ENCODE peak calls at places on chromosomes 13 and 19, in eight cellular contexts. One of them, this sample, is unnamed.

GRCh38 chr13:80074143-80074752 is 266.7 kb downstream of the SPRY2 start:
- DNase-seq in breast epithelium: no peak
- DNase-seq in transverse colon: no peak
- DNase-seq in HCT116: no peak
- DNase-seq in suprapubic skin: no peak
- DNase-seq in prostate gland: no peak
- DNase-seq in GM12878: no peak
- DNase-seq in sigmoid colon: no peak
- DNase-seq in this sample: no peak

GRCh38 chr19:52007436-52007804 is 591 bp downstream of the ZNF615 start:
- DNase-seq in breast epithelium: no peak
- DNase-seq in transverse colon: no peak
- DNase-seq in HCT116: no peak
- DNase-seq in suprapubic skin: no peak
- DNase-seq in prostate gland: no peak
- DNase-seq in GM12878: no peak
- DNase-seq in sigmoid colon: no peak
- DNase-seq in this sample: no peak

GRCh38 chr13:60397693-60398437 is 845 bp downstream of the TDRD3 start:
- DNase-seq in breast epithelium: peak
- DNase-seq in transverse colon: peak
- DNase-seq in HCT116: no peak
- DNase-seq in suprapubic skin: peak
- DNase-seq in prostate gland: peak
- DNase-seq in GM12878: no peak
- DNase-seq in sigmoid colon: peak
- DNase-seq in this sample: no peak

GRCh38 chr13:24931450-24932217 is 164.3 kb upstream of the PABPC3 start:
- DNase-seq in breast epithelium: no peak
- DNase-seq in transverse colon: no peak
- DNase-seq in HCT116: no peak
- DNase-seq in suprapubic skin: no peak
- DNase-seq in prostate gland: no peak
- DNase-seq in GM12878: no peak
- DNase-seq in sigmoid colon: no peak
- DNase-seq in this sample: no peak

GRCh38 chr13:55214851-55215345 is 1925.8 kb upstream of the PRR20A start:
- DNase-seq in breast epithelium: no peak
- DNase-seq in transverse colon: no peak
- DNase-seq in HCT116: no peak
- DNase-seq in suprapubic skin: no peak
- DNase-seq in prostate gland: no peak
- DNase-seq in GM12878: no peak
- DNase-seq in sigmoid colon: no peak
- DNase-seq in this sample: no peak

GRCh38 chr13:113785051-113786010 is 26.3 kb downstream of the TMEM255B start:
- DNase-seq in breast epithelium: no peak
- DNase-seq in transverse colon: no peak
- DNase-seq in HCT116: peak
- DNase-seq in suprapubic skin: no peak
- DNase-seq in prostate gland: no peak
- DNase-seq in GM12878: no peak
- DNase-seq in sigmoid colon: no peak
- DNase-seq in this sample: no peak

GRCh38 chr13:77565635-77566034 is 30.1 kb downstream of the SCEL start:
- DNase-seq in breast epithelium: no peak
- DNase-seq in transverse colon: no peak
- DNase-seq in HCT116: peak
- DNase-seq in suprapubic skin: no peak
- DNase-seq in prostate gland: no peak
- DNase-seq in GM12878: no peak
- DNase-seq in sigmoid colon: no peak
- DNase-seq in this sample: no peak

GRCh38 chr13:73578251-73578875 is 519.6 kb downstream of the KLF5 start:
- DNase-seq in breast epithelium: no peak
- DNase-seq in transverse colon: no peak
- DNase-seq in HCT116: no peak
- DNase-seq in suprapubic skin: no peak
- DNase-seq in prostate gland: no peak
- DNase-seq in GM12878: no peak
- DNase-seq in sigmoid colon: no peak
- DNase-seq in this sample: no peak

GRCh38 chr13:24270639-24271131 is 38.7 kb upstream of the C1QTNF9 start:
- DNase-seq in breast epithelium: no peak
- DNase-seq in transverse colon: peak
- DNase-seq in HCT116: no peak
- DNase-seq in suprapubic skin: no peak
- DNase-seq in prostate gland: no peak
- DNase-seq in GM12878: peak
- DNase-seq in sigmoid colon: peak
- DNase-seq in this sample: no peak

GRCh38 chr19:51702103-51702753 is 9.1 kb downstream of the SPACA6 start:
- DNase-seq in breast epithelium: peak
- DNase-seq in transverse colon: peak
- DNase-seq in HCT116: no peak
- DNase-seq in suprapubic skin: peak
- DNase-seq in prostate gland: peak
- DNase-seq in GM12878: no peak
- DNase-seq in sigmoid colon: peak
- DNase-seq in this sample: no peak

GRCh38 chr13:104586010-104586746 is 1520.0 kb upstream of the SLC10A2 start:
- DNase-seq in breast epithelium: no peak
- DNase-seq in transverse colon: peak
- DNase-seq in HCT116: peak
- DNase-seq in suprapubic skin: no peak
- DNase-seq in prostate gland: no peak
- DNase-seq in GM12878: no peak
- DNase-seq in sigmoid colon: no peak
- DNase-seq in this sample: no peak

GRCh38 chr13:109182777-109183465 is 553.5 kb downstream of the MYO16 start:
- DNase-seq in breast epithelium: peak
- DNase-seq in transverse colon: no peak
- DNase-seq in HCT116: no peak
- DNase-seq in suprapubic skin: no peak
- DNase-seq in prostate gland: no peak
- DNase-seq in GM12878: no peak
- DNase-seq in sigmoid colon: no peak
- DNase-seq in this sample: no peak

GRCh38 chr19:43755256-43755801 is 567 bp upstream of the SMG9 start:
- DNase-seq in breast epithelium: peak
- DNase-seq in transverse colon: peak
- DNase-seq in HCT116: no peak
- DNase-seq in suprapubic skin: peak
- DNase-seq in prostate gland: peak
- DNase-seq in GM12878: no peak
- DNase-seq in sigmoid colon: peak
- DNase-seq in this sample: no peak

GRCh38 chr19:46932346-46932745 is 71.5 kb downstream of the ARHGAP35 start:
- DNase-seq in breast epithelium: no peak
- DNase-seq in transverse colon: no peak
- DNase-seq in HCT116: no peak
- DNase-seq in suprapubic skin: no peak
- DNase-seq in prostate gland: no peak
- DNase-seq in GM12878: no peak
- DNase-seq in sigmoid colon: no peak
- DNase-seq in this sample: no peak

GRCh38 chr13:84843368-84843767 is 955.9 kb downstream of the SLITRK6 start:
- DNase-seq in breast epithelium: no peak
- DNase-seq in transverse colon: no peak
- DNase-seq in HCT116: no peak
- DNase-seq in suprapubic skin: no peak
- DNase-seq in prostate gland: no peak
- DNase-seq in GM12878: no peak
- DNase-seq in sigmoid colon: no peak
- DNase-seq in this sample: no peak

GRCh38 chr19:33348301-33349010 is 25.1 kb upstream of the CEBPG start:
- DNase-seq in breast epithelium: no peak
- DNase-seq in transverse colon: no peak
- DNase-seq in HCT116: no peak
- DNase-seq in suprapubic skin: no peak
- DNase-seq in prostate gland: no peak
- DNase-seq in GM12878: no peak
- DNase-seq in sigmoid colon: no peak
- DNase-seq in this sample: no peak

GRCh38 chr19:6412111-6412999 is 12.3 kb downstream of the KHSRP start:
- DNase-seq in breast epithelium: no peak
- DNase-seq in transverse colon: peak
- DNase-seq in HCT116: peak
- DNase-seq in suprapubic skin: no peak
- DNase-seq in prostate gland: peak
- DNase-seq in GM12878: no peak
- DNase-seq in sigmoid colon: peak
- DNase-seq in this sample: no peak
- TF ChIP-seq POLR2A in breast epithelium: no peak
- TF ChIP-seq POLR2A in transverse colon: no peak
- TF ChIP-seq POLR2A in HCT116: no peak
- TF ChIP-seq POLR2A in suprapubic skin: no peak
- TF ChIP-seq POLR2A in prostate gland: no peak
- TF ChIP-seq POLR2A in GM12878: peak
- TF ChIP-seq POLR2A in sigmoid colon: no peak
- TF ChIP-seq POLR2A in this sample: peak

GRCh38 chr13:21077360-21078353 is 16.3 kb upstream of the LATS2 start:
- DNase-seq in breast epithelium: no peak
- DNase-seq in transverse colon: no peak
- DNase-seq in HCT116: no peak
- DNase-seq in suprapubic skin: no peak
- DNase-seq in prostate gland: no peak
- DNase-seq in GM12878: no peak
- DNase-seq in sigmoid colon: no peak
- DNase-seq in this sample: no peak

GRCh38 chr13:21078501-21078900 is 17.1 kb upstream of the LATS2 start:
- DNase-seq in breast epithelium: no peak
- DNase-seq in transverse colon: no peak
- DNase-seq in HCT116: no peak
- DNase-seq in suprapubic skin: no peak
- DNase-seq in prostate gland: no peak
- DNase-seq in GM12878: no peak
- DNase-seq in sigmoid colon: no peak
- DNase-seq in this sample: no peak

GRCh38 chr13:21079206-21079605 is 17.8 kb upstream of the LATS2 start:
- DNase-seq in breast epithelium: no peak
- DNase-seq in transverse colon: no peak
- DNase-seq in HCT116: no peak
- DNase-seq in suprapubic skin: no peak
- DNase-seq in prostate gland: no peak
- DNase-seq in GM12878: no peak
- DNase-seq in sigmoid colon: no peak
- DNase-seq in this sample: no peak

GRCh38 chr13:21081926-21082325 is 20.5 kb upstream of the LATS2 start:
- DNase-seq in breast epithelium: no peak
- DNase-seq in transverse colon: no peak
- DNase-seq in HCT116: no peak
- DNase-seq in suprapubic skin: no peak
- DNase-seq in prostate gland: no peak
- DNase-seq in GM12878: no peak
- DNase-seq in sigmoid colon: no peak
- DNase-seq in this sample: no peak

GRCh38 chr13:21079761-21080730 is 18.7 kb upstream of the LATS2 start:
- DNase-seq in breast epithelium: no peak
- DNase-seq in transverse colon: no peak
- DNase-seq in HCT116: no peak
- DNase-seq in suprapubic skin: no peak
- DNase-seq in prostate gland: no peak
- DNase-seq in GM12878: no peak
- DNase-seq in sigmoid colon: no peak
- DNase-seq in this sample: no peak
- TF ChIP-seq POLR2AphosphoS5 in breast epithelium: no peak
- TF ChIP-seq POLR2AphosphoS5 in transverse colon: no peak
- TF ChIP-seq POLR2AphosphoS5 in HCT116: no peak
- TF ChIP-seq POLR2AphosphoS5 in suprapubic skin: no peak
- TF ChIP-seq POLR2AphosphoS5 in prostate gland: no peak
- TF ChIP-seq POLR2AphosphoS5 in GM12878: no peak
- TF ChIP-seq POLR2AphosphoS5 in sigmoid colon: no peak
- TF ChIP-seq POLR2AphosphoS5 in this sample: no peak

GRCh38 chr19:31099470-31100190 is 249.6 kb downstream of the TSHZ3 start:
- DNase-seq in breast epithelium: no peak
- DNase-seq in transverse colon: no peak
- DNase-seq in HCT116: no peak
- DNase-seq in suprapubic skin: no peak
- DNase-seq in prostate gland: no peak
- DNase-seq in GM12878: no peak
- DNase-seq in sigmoid colon: no peak
- DNase-seq in this sample: no peak

GRCh38 chr19:31104451-31104850 is 244.8 kb downstream of the TSHZ3 start:
- DNase-seq in breast epithelium: no peak
- DNase-seq in transverse colon: no peak
- DNase-seq in HCT116: no peak
- DNase-seq in suprapubic skin: no peak
- DNase-seq in prostate gland: no peak
- DNase-seq in GM12878: no peak
- DNase-seq in sigmoid colon: no peak
- DNase-seq in this sample: no peak

GRCh38 chr19:31100945-31101344 is 248.3 kb downstream of the TSHZ3 start:
- DNase-seq in breast epithelium: no peak
- DNase-seq in transverse colon: no peak
- DNase-seq in HCT116: no peak
- DNase-seq in suprapubic skin: no peak
- DNase-seq in prostate gland: no peak
- DNase-seq in GM12878: no peak
- DNase-seq in sigmoid colon: no peak
- DNase-seq in this sample: no peak

GRCh38 chr19:31103228-31103627 is 246.0 kb downstream of the TSHZ3 start:
- DNase-seq in breast epithelium: no peak
- DNase-seq in transverse colon: no peak
- DNase-seq in HCT116: no peak
- DNase-seq in suprapubic skin: no peak
- DNase-seq in prostate gland: no peak
- DNase-seq in GM12878: no peak
- DNase-seq in sigmoid colon: no peak
- DNase-seq in this sample: no peak

GRCh38 chr19:31102674-31103073 is 246.6 kb downstream of the TSHZ3 start:
- DNase-seq in breast epithelium: no peak
- DNase-seq in transverse colon: no peak
- DNase-seq in HCT116: no peak
- DNase-seq in suprapubic skin: no peak
- DNase-seq in prostate gland: no peak
- DNase-seq in GM12878: no peak
- DNase-seq in sigmoid colon: no peak
- DNase-seq in this sample: no peak
- TF ChIP-seq POLR2A in breast epithelium: no peak
- TF ChIP-seq POLR2A in transverse colon: no peak
- TF ChIP-seq POLR2A in HCT116: no peak
- TF ChIP-seq POLR2A in suprapubic skin: no peak
- TF ChIP-seq POLR2A in prostate gland: no peak
- TF ChIP-seq POLR2A in GM12878: no peak
- TF ChIP-seq POLR2A in sigmoid colon: no peak
- TF ChIP-seq POLR2A in this sample: no peak

GRCh38 chr19:57190301-57190700 is 999 bp upstream of the ZNF264 start:
- DNase-seq in breast epithelium: no peak
- DNase-seq in transverse colon: no peak
- DNase-seq in HCT116: no peak
- DNase-seq in suprapubic skin: no peak
- DNase-seq in prostate gland: no peak
- DNase-seq in GM12878: no peak
- DNase-seq in sigmoid colon: no peak
- DNase-seq in this sample: no peak

GRCh38 chr19:57192993-57193392 is 1.7 kb downstream of the ZNF264 start:
- DNase-seq in breast epithelium: no peak
- DNase-seq in transverse colon: no peak
- DNase-seq in HCT116: no peak
- DNase-seq in suprapubic skin: no peak
- DNase-seq in prostate gland: no peak
- DNase-seq in GM12878: no peak
- DNase-seq in sigmoid colon: no peak
- DNase-seq in this sample: no peak

GRCh38 chr19:57192064-57192395 is 730 bp downstream of the ZNF264 start:
- DNase-seq in breast epithelium: no peak
- DNase-seq in transverse colon: no peak
- DNase-seq in HCT116: no peak
- DNase-seq in suprapubic skin: no peak
- DNase-seq in prostate gland: no peak
- DNase-seq in GM12878: no peak
- DNase-seq in sigmoid colon: no peak
- DNase-seq in this sample: no peak

GRCh38 chr19:57191141-57192063 is at the start of gene ZNF264:
- DNase-seq in breast epithelium: peak
- DNase-seq in transverse colon: peak
- DNase-seq in HCT116: peak
- DNase-seq in suprapubic skin: peak
- DNase-seq in prostate gland: peak
- DNase-seq in GM12878: peak
- DNase-seq in sigmoid colon: peak
- DNase-seq in this sample: peak
- TF ChIP-seq POLR2AphosphoS5 in breast epithelium: peak
- TF ChIP-seq POLR2AphosphoS5 in transverse colon: no peak
- TF ChIP-seq POLR2AphosphoS5 in HCT116: peak
- TF ChIP-seq POLR2AphosphoS5 in suprapubic skin: peak
- TF ChIP-seq POLR2AphosphoS5 in prostate gland: peak
- TF ChIP-seq POLR2AphosphoS5 in GM12878: peak
- TF ChIP-seq POLR2AphosphoS5 in sigmoid colon: peak
- TF ChIP-seq POLR2AphosphoS5 in this sample: peak